ENCODE peak calls at places on chromosomes 1 and 21, in seven cellular contexts. B, J, E, G, F, Y and A are unnamed samples.

GRCh38 chr1:111468717-111469100 is 5.1 kb upstream of the C1orf162 start:
- DNase-seq in B (peak), J (no peak), E (no peak), G (no peak), F (no peak), Y (no peak), A (no peak)

GRCh38 chr1:27074175-27074780 is 61.6 kb upstream of the TENT5B start:
- DNase-seq in B (no peak), J (no peak), E (no peak), G (no peak), F (no peak), Y (no peak), A (no peak)

GRCh38 chr1:6848816-6849215 is 63.6 kb downstream of the CAMTA1 start:
- DNase-seq in B (no peak), J (no peak), E (no peak), G (no peak), F (no peak), Y (no peak), A (no peak)

GRCh38 chr1:182274618-182275017 is 117.0 kb downstream of the GLUL start:
- DNase-seq in B (no peak), J (no peak), E (no peak), G (no peak), F (no peak), Y (no peak), A (no peak)

GRCh38 chr1:232037774-232038388 is 411.3 kb downstream of the DISC1 start:
- DNase-seq in B (no peak), J (no peak), E (no peak), G (no peak), F (no peak), Y (no peak), A (no peak)

GRCh38 chr1:201353186-201353940 is 24.1 kb downstream of the TNNT2 start:
- DNase-seq in B (no peak), J (no peak), E (no peak), G (no peak), F (no peak), Y (no peak), A (no peak)

GRCh38 chr21:30044447-30045064 is 104.8 kb upstream of the GRIK1 start:
- DNase-seq in B (no peak), J (peak), E (peak), G (peak), F (no peak), Y (peak), A (no peak)

GRCh38 chr1:237070519-237070918 is 28.5 kb downstream of the RYR2 start:
- DNase-seq in B (no peak), J (no peak), E (no peak), G (no peak), F (no peak), Y (no peak), A (no peak)

GRCh38 chr1:61079276-61079897 is 3.0 kb upstream of the NFIA start:
- DNase-seq in B (no peak), J (no peak), E (no peak), G (no peak), F (no peak), Y (no peak), A (no peak)

GRCh38 chr1:53132176-53132575 is 10.3 kb downstream of the SLC1A7 start:
- DNase-seq in B (no peak), J (no peak), E (no peak), G (no peak), F (no peak), Y (no peak), A (no peak)

GRCh38 chr1:212871976-212872375 is 13.9 kb downstream of the FLVCR1 start:
- DNase-seq in B (no peak), J (no peak), E (no peak), G (no peak), F (no peak), Y (no peak), A (no peak)

GRCh38 chr1:207750901-207751300 is 953 bp upstream of the CD46 start:
- DNase-seq in B (no peak), J (no peak), E (no peak), G (no peak), F (no peak), Y (no peak), A (no peak)

GRCh38 chr1:206839006-206839560 is 26.3 kb upstream of the IL20 start:
- DNase-seq in B (no peak), J (no peak), E (no peak), G (no peak), F (no peak), Y (peak), A (no peak)

GRCh38 chr21:40208960-40209359 is 341.7 kb downstream of the PCP4 start:
- DNase-seq in B (no peak), J (no peak), E (no peak), G (no peak), F (no peak), Y (no peak), A (no peak)

GRCh38 chr1:196674908-196675307 is 23.1 kb downstream of the CFH start:
- DNase-seq in B (no peak), J (no peak), E (no peak), G (no peak), F (no peak), Y (no peak), A (no peak)

GRCh38 chr1:27301582-27302199 is 20.3 kb upstream of the TMEM222 start:
- DNase-seq in B (no peak), J (no peak), E (no peak), G (no peak), F (no peak), Y (no peak), A (no peak)

GRCh38 chr1:153764315-153764714 is 10.9 kb upstream of the SLC27A3 start:
- DNase-seq in B (no peak), J (no peak), E (no peak), G (no peak), F (no peak), Y (no peak), A (no peak)

GRCh38 chr21:41112740-41113692 is 54.9 kb upstream of the BACE2 start:
- DNase-seq in B (peak), J (peak), E (no peak), G (no peak), F (peak), Y (peak), A (peak)

GRCh38 chr1:154812911-154813816 is 56.9 kb downstream of the KCNN3 start:
- DNase-seq in B (peak), J (no peak), E (no peak), G (no peak), F (no peak), Y (no peak), A (peak)

GRCh38 chr1:23100074-23100748 is 68.4 kb downstream of the LUZP1 start:
- DNase-seq in B (peak), J (peak), E (no peak), G (peak), F (peak), Y (peak), A (peak)

GRCh38 chr1:197622371-197622770 is 152.9 kb downstream of the DENND1B start:
- DNase-seq in B (no peak), J (no peak), E (no peak), G (no peak), F (no peak), Y (no peak), A (no peak)

GRCh38 chr1:226123591-226124471 is 61.3 kb downstream of the H3-3A start:
- DNase-seq in B (no peak), J (no peak), E (peak), G (no peak), F (no peak), Y (no peak), A (no peak)

GRCh38 chr1:180027949-180028445 is 73.4 kb downstream of the CEP350 start:
- DNase-seq in B (peak), J (no peak), E (no peak), G (no peak), F (no peak), Y (peak), A (peak)

GRCh38 chr21:37164742-37165141 is 91.7 kb downstream of the TTC3 start:
- DNase-seq in B (no peak), J (no peak), E (no peak), G (no peak), F (no peak), Y (peak), A (no peak)

GRCh38 chr1:54225986-54226559 is 26.1 kb downstream of the MRPL37 start:
- DNase-seq in B (no peak), J (no peak), E (no peak), G (no peak), F (no peak), Y (no peak), A (no peak)

GRCh38 chr1:54229281-54229891 is 29.4 kb downstream of the MRPL37 start:
- DNase-seq in B (no peak), J (no peak), E (no peak), G (no peak), F (no peak), Y (peak), A (no peak)

GRCh38 chr1:54227091-54227602 is 27.2 kb downstream of the MRPL37 start:
- DNase-seq in B (no peak), J (no peak), E (no peak), G (no peak), F (no peak), Y (peak), A (no peak)

GRCh38 chr1:54228638-54229079 is 28.7 kb downstream of the MRPL37 start:
- DNase-seq in B (no peak), J (no peak), E (no peak), G (no peak), F (no peak), Y (no peak), A (no peak)

GRCh38 chr1:54227836-54228435 is 28.0 kb downstream of the MRPL37 start:
- DNase-seq in B (no peak), J (no peak), E (no peak), G (no peak), F (no peak), Y (peak), A (no peak)
- TF ChIP-seq CTCF in B (peak), J (peak), E (no peak), G (no peak), F (no peak), Y (no peak), A (no peak)

DNA sequence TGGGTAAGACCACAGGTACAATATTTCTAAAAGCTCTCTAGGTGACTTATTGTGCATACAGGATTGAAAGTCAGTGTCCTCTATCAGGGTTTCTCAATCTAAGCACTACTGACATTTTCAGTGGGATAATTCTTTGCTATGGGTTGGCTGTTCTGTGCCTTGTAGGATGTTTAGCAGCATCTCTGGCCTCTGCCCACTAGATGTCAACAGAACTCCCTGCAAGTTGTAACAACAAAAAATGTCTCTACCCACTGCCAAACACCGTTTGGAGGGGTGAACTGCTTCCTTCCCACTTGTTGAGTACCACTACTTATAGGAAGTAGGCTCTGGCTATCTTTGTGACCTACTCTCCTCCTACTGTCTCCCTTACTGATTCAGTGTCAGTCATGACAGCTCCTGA is 90.1 kb upstream of the ZRANB2 start:
- DNase-seq in B (no peak), J (no peak), E (no peak), G (no peak), F (no peak), Y (no peak), A (no peak)
- TF ChIP-seq CTCF in B (no peak), J (peak), E (no peak), G (no peak), F (no peak), Y (peak), A (no peak)

GRCh38 chr1:13539683-13540082 is 25.9 kb upstream of the LRRC38 start:
- DNase-seq in B (no peak), J (no peak), E (no peak), G (no peak), F (no peak), Y (no peak), A (no peak)
- TF ChIP-seq CTCF in B (peak), J (no peak), E (no peak), G (no peak), F (no peak), Y (no peak), A (no peak)

GRCh38 chr1:150237746-150238145 is 1.8 kb upstream of the ANP32E start:
- DNase-seq in B (no peak), J (no peak), E (no peak), G (no peak), F (peak), Y (no peak), A (no peak)
- TF ChIP-seq CTCF in B (no peak), J (no peak), E (no peak), G (no peak), F (no peak), Y (no peak), A (no peak)

DNA sequence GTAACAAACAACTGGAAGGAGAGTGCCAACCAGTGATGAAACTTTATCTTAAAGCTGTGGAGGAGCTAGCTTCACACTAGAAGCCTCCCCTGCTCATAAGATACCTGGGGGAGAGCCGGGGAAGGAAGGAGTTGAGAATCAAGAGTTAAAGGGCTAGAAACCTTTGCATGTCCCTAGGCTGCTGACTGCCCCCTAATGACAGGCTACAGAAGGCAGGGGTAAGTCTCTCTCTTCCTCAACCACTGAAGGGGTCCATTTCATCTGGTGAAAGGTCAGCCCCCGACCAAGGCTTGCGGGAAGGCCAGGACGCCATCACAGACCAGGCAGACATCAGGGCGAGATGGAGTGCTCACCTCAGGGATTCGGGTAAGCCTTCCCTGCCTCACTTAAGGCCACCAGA is 65.6 kb upstream of the GRHL3 start:
- DNase-seq in B (no peak), J (no peak), E (peak), G (no peak), F (no peak), Y (no peak), A (no peak)
- TF ChIP-seq CTCF in B (peak), J (no peak), E (peak), G (no peak), F (no peak), Y (no peak), A (no peak)

DNA sequence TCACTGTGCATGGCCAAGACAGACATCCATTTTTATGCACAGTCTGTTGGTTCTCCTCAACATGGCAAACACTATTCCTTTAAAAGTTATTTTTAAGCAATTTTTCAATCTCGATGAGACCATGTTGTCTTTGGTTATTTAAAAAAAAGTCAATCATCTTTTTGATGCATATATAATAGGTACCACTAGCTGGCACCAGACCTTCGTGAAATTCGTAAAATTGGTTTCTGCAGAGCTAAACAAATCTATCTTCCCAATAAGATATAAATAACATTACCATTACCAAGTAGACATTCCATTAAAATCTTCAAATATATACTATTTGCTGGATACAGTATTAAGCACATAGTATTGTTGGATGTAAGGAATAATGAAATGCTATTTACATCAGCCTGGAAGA is 220.0 kb upstream of the GREM2 start:
- DNase-seq in B (no peak), J (no peak), E (no peak), G (no peak), F (no peak), Y (no peak), A (no peak)
- TF ChIP-seq CTCF in B (peak), J (no peak), E (no peak), G (peak), F (no peak), Y (no peak), A (no peak)

GRCh38 chr1:1228187-1228586 is 3.6 kb downstream of the SDF4 start:
- DNase-seq in B (no peak), J (no peak), E (no peak), G (no peak), F (no peak), Y (no peak), A (no peak)

GRCh38 chr1:1226566-1227362 is 5.0 kb downstream of the SDF4 start:
- DNase-seq in B (no peak), J (no peak), E (no peak), G (no peak), F (no peak), Y (no peak), A (no peak)

GRCh38 chr1:1228596-1229321 is 3.0 kb downstream of the SDF4 start:
- DNase-seq in B (no peak), J (no peak), E (no peak), G (no peak), F (no peak), Y (no peak), A (no peak)

GRCh38 chr1:1225913-1226312 is 5.9 kb downstream of the SDF4 start:
- DNase-seq in B (no peak), J (no peak), E (no peak), G (no peak), F (no peak), Y (no peak), A (no peak)

GRCh38 chr1:1227386-1227785 is 4.4 kb downstream of the SDF4 start:
- DNase-seq in B (no peak), J (no peak), E (no peak), G (no peak), F (no peak), Y (no peak), A (no peak)
- TF ChIP-seq CTCF in B (no peak), J (no peak), E (no peak), G (no peak), F (no peak), Y (no peak), A (no peak)

GRCh38 chr1:11364170-11364569 is 91.2 kb downstream of the UBIAD1 start:
- DNase-seq in B (no peak), J (no peak), E (peak), G (no peak), F (no peak), Y (no peak), A (no peak)
- TF ChIP-seq CTCF in B (peak), J (peak), E (peak), G (peak), F (no peak), Y (no peak), A (no peak)

DNA sequence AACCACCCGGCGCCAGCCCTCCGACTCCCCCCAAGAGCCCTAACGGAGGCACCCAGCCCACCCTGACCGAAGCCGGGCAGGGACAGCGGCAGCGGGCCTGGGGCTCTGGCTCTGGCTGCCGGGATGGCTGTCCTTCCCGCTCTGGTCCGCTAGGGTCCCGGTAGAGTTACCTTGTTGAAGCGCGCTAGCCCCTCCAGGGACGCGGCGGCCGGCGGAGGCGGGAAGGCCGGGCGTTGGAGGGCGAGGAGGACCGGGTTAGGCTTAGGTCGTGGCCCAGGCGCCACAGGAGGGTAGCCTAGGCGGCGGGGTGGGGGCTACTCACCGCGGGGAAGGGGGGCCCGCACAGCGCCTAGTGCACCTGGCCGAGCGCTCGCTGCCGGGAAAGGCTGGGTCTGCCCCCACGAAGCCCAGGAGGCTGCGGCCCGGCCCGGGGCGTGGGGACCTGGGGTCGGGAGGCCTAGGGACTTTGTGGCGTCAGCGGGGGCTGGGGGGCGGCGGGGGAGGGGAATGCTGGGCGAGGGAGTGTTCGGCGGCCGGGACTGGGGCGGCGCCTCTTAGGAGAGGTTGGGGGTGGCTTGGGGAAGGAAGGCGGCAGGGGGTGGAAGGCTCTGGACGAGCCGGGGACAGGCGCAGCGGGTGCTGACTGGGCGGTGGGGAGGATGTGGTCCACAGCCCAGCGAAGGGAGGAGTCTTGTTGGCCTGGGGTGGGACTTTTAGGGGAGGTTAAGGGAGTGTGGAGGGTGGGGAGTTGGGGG is at the start of gene TRIM17:
- DNase-seq in B (no peak), J (no peak), E (peak), G (peak), F (no peak), Y (no peak), A (no peak)
- TF ChIP-seq CTCF in B (peak), J (no peak), E (no peak), G (peak), F (peak), Y (peak), A (peak)

GRCh38 chr21:17708541-17709265 is 96.0 kb upstream of the BTG3 start:
- DNase-seq in B (peak), J (peak), E (no peak), G (no peak), F (no peak), Y (peak), A (no peak)
- TF ChIP-seq CTCF in B (no peak), J (no peak), E (no peak), G (no peak), F (no peak), Y (no peak), A (no peak)